ENCODE peak calls at places on chromosome 21, in four cellular contexts. C, T, O and U are unnamed samples.

GRCh38 chr21:9759972-9760371 is 761.4 kb upstream of the TPTE start:
- DNase-seq in C (no peak), T (no peak), O (no peak), U (no peak)

GRCh38 chr21:31184462-31184861 is 146.2 kb upstream of the KRTAP19-8 start:
- DNase-seq in C (no peak), T (no peak), O (no peak), U (no peak)

GRCh38 chr21:29114765-29115164 is 15.7 kb upstream of the MAP3K7CL start:
- DNase-seq in C (no peak), T (peak; percentile 88), O (peak; percentile 59), U (peak; percentile 22)

GRCh38 chr21:44054710-44055109 is 42.6 kb downstream of the TRAPPC10 start:
- DNase-seq in C (no peak), T (peak; percentile 64), O (no peak), U (no peak)

GRCh38 chr21:42324896-42325295 is 9.7 kb upstream of the TFF3 start:
- DNase-seq in C (no peak), T (no peak), O (no peak), U (no peak)

GRCh38 chr21:34509151-34509550 is 2.9 kb downstream of the KCNE1 start:
- DNase-seq in C (no peak), T (no peak), O (peak; percentile 21), U (no peak)

GRCh38 chr21:23936224-23936623 is 1671.1 kb downstream of the MRPL39 start:
- DNase-seq in C (peak; percentile 11), T (peak; percentile 2), O (peak; percentile 26), U (peak; percentile 59)

GRCh38 chr21:27189870-27190269 is 223.0 kb upstream of the ADAMTS5 start:
- DNase-seq in C (no peak), T (no peak), O (no peak), U (no peak)

GRCh38 chr21:32887026-32887425 is 115.5 kb upstream of the PAXBP1 start:
- DNase-seq in C (no peak), T (no peak), O (no peak), U (no peak)

GRCh38 chr21:28283652-28284490 is 708.8 kb downstream of the LTN1 start:
- DNase-seq in C (no peak), T (peak; percentile 94), O (peak; percentile 67), U (no peak)

GRCh38 chr21:43211085-43212071 is 42.6 kb downstream of the CRYAA start:
- DNase-seq in C (no peak), T (no peak), O (no peak), U (peak; percentile 85)

GRCh38 chr21:41641510-41641815 is 125.4 kb downstream of the RIPK4 start:
- DNase-seq in C (no peak), T (no peak), O (no peak), U (no peak)

GRCh38 chr21:34166468-34166867 is 93.1 kb downstream of the MRPS6 start:
- DNase-seq in C (peak; percentile 15), T (no peak), O (peak; percentile 27), U (no peak)

DNA sequence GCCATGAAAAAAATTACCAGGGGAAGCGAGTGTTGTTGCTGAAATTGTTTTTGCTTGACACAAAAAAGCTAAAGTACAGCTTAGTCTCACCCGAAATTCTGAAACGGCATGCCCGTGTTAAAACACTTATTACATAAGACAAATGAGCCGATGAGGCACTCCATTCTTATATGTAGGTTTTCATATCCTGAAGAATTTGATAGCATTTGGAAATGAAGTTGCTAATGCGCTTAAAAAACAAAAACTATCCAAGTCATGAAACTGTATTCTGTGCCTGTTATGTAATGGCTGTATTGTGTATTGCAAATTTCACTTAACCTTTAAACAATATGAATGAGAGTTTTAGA is 1.4 kb upstream of the NRIP1 start:
- DNase-seq in C (no peak), T (no peak), O (no peak), U (no peak)
- H3K4me3 ChIP-seq in C (peak overlapping the region; percentile 78), T (peak overlapping the region; percentile 90), O (peak overlapping the region; percentile 85), U (peak overlapping the region; percentile 70)

GRCh38 chr21:45264146-45264918 is 23.4 kb downstream of the POFUT2 start:
- DNase-seq in C (no peak), T (no peak), O (no peak), U (peak; percentile 60)
- H3K36me3 ChIP-seq in C (peaks cover 10% of the 10 kb centered on the region), T (peaks cover 9% of the 10 kb centered on the region), O (no peaks in the 10 kb centered on the region), U (peaks cover 29% of the 10 kb centered on the region)

GRCh38 chr21:38984568-38984967 is 178.8 kb downstream of the ETS2 start:
- DNase-seq in C (no peak), T (no peak), O (no peak), U (no peak)

GRCh38 chr21:38986460-38987395 is 181.0 kb downstream of the ETS2 start:
- DNase-seq in C (no peak), T (no peak), O (no peak), U (no peak)

GRCh38 chr21:38984982-38985422 is 179.3 kb downstream of the ETS2 start:
- DNase-seq in C (peak; percentile 36), T (peak; percentile 92), O (no peak), U (no peak)

GRCh38 chr21:38987551-38988210 is 182.0 kb downstream of the ETS2 start:
- DNase-seq in C (no peak), T (no peak), O (no peak), U (no peak)

DNA sequence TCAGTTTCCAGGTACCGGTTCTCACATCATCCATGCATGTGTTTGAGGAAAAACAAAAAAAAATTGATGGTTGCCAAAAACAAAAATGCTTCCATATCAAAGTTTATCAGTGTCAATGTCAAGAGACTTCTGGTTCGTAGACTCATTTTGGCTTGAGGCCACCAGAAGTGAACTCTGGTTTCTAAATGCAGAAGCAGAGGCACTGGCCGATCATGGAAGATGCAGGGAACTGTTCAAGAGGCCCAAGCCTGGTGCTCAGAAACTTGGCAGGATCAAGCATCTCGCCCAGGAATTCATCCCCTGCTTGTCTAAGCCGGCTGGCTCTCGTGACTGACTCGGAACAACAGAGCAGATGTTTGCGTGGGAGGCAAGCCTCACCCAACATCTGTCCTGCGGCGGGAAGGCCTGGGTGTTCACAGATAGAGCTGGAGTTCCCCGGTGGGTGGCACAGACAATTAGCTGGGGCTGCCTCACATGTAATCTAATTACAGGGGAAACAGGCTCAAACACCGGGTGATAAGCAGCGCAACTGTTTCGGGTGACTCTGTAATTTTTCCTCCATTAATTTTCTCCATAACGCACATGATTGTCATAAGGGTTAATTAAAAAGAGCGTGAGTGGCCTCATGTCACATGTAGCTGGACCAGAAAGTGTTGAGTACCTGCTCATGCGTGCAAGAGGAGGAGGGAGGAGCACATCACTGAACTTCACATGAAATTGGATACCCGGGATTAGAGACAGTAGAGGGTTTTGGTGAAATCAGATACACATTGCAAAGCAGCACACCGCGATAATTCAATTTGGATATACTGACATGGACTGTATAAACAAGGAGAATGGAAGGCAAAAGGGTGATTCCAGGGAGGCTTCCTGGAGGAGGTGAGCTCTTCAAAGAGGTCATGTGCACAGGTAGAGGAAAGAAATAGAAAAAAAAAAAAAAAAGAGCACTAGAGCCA is 180.0 kb downstream of the ETS2 start:
- DNase-seq in C (peak; percentile 89), T (peak; percentile 87), O (no peak), U (no peak)
- H3K4me3 ChIP-seq in C (no peak overlapping the region), T (no peak overlapping the region), O (no peak overlapping the region), U (no peak overlapping the region)

DNA sequence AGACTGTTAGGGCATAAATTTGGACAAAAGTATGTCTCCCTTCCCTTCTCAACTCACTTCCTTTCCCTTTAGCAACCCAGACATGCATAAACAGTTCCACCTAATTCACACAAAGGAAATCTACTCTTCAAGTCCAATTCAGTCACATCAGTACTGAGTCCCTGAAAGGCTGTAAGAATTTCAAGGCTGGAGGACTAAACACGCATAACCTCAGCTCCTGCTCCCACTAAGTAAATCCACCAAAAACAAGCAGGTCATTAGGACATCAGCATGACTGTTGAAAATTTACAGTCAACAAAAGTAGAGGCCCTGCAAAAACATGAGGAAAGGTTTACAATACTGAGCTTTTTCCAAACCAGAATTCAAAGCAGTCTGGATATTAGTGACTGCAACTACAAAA is 18.4 kb downstream of the SETD4 start:
- DNase-seq in C (no peak), T (no peak), O (no peak), U (no peak)
- H3K36me3 ChIP-seq in C (peaks cover 54% of the 10 kb centered on the region), T (peaks cover 40% of the 10 kb centered on the region), O (no peaks in the 10 kb centered on the region), U (peaks cover 44% of the 10 kb centered on the region)

GRCh38 chr21:38420140-38420539 is 78.1 kb downstream of the ERG start:
- DNase-seq in C (no peak), T (no peak), O (no peak), U (no peak)
- H3K4me3 ChIP-seq in C (no peak overlapping the region), T (no peak overlapping the region), O (no peak overlapping the region), U (no peak overlapping the region)